ENCODE peak calls at places on chromosomes 6 and 20, in eight cellular contexts. B, S, D, G, L, Y, K and P are unnamed samples.

GRCh38 chr6:130781557-130781956 is 45.6 kb upstream of the SMLR1 start:
- DNase-seq in B (no peak), S (no peak), D (no peak), G (no peak), L (no peak), Y (no peak), K (no peak), P (no peak)

GRCh38 chr20:48131581-48131980 is 346.3 kb upstream of the SULF2 start:
- DNase-seq in B (no peak), S (peak; percentile 70), D (no peak), G (no peak), L (no peak), Y (no peak), K (no peak), P (no peak)

GRCh38 chr20:44143896-44144295 is 43.1 kb downstream of the JPH2 start:
- DNase-seq in B (no peak), S (no peak), D (no peak), G (no peak), L (no peak), Y (no peak), K (no peak), P (no peak)

GRCh38 chr20:36435799-36436541 is 105.3 kb upstream of the MYL9 start:
- DNase-seq in B (peak; percentile 37), S (peak; percentile 71), D (peak; percentile 22), G (peak; percentile 89), L (peak; percentile 32), Y (no peak), K (peak; percentile 70), P (no peak)

GRCh38 chr6:158625881-158626305 is 18.6 kb downstream of the DYNLT1 start:
- DNase-seq in B (no peak), S (peak; percentile 39), D (no peak), G (no peak), L (no peak), Y (no peak), K (no peak), P (no peak)

GRCh38 chr6:89828988-89829590 is 591 bp upstream of the CASP8AP2 start:
- DNase-seq in B (no peak), S (no peak), D (no peak), G (no peak), L (no peak), Y (no peak), K (no peak), P (no peak)

GRCh38 chr20:24587384-24588046 is 118.1 kb downstream of the SYNDIG1 start:
- DNase-seq in B (no peak), S (no peak), D (no peak), G (no peak), L (no peak), Y (no peak), K (peak; percentile 90), P (no peak)

GRCh38 chr6:3231213-3232016 is 4.0 kb upstream of the TUBB2B start:
- DNase-seq in B (peak; percentile 46), S (peak; percentile 74), D (no peak), G (no peak), L (peak; percentile 67), Y (no peak), K (peak; percentile 91), P (peak; percentile 21)

GRCh38 chr6:78578430-78578829 is 288.9 kb upstream of the IRAK1BP1 start:
- DNase-seq in B (no peak), S (no peak), D (no peak), G (no peak), L (no peak), Y (no peak), K (no peak), P (no peak)

GRCh38 chr6:169529931-169530761 is 171.7 kb downstream of the WDR27 start:
- DNase-seq in B (no peak), S (peak; percentile 71), D (no peak), G (peak; percentile 24), L (no peak), Y (no peak), K (no peak), P (peak; percentile 85)

GRCh38 chr6:116447496-116448011 is 13.6 kb upstream of the CALHM6 start:
- DNase-seq in B (no peak), S (no peak), D (no peak), G (no peak), L (peak; percentile 94), Y (no peak), K (no peak), P (peak; percentile 98)

GRCh38 chr6:68895929-68896328 is 260.8 kb downstream of the ADGRB3 start:
- DNase-seq in B (no peak), S (no peak), D (no peak), G (no peak), L (no peak), Y (no peak), K (no peak), P (no peak)

GRCh38 chr20:31712564-31713311 is 9.9 kb downstream of the BCL2L1 start:
- DNase-seq in B (peak; percentile 85), S (peak; percentile 65), D (peak; percentile 87), G (no peak), L (peak; percentile 63), Y (no peak), K (no peak), P (no peak)

GRCh38 chr20:61876931-61877330 is 188.8 kb downstream of the TAF4 start:
- DNase-seq in B (no peak), S (no peak), D (no peak), G (no peak), L (no peak), Y (no peak), K (no peak), P (no peak)

GRCh38 chr6:75602164-75602896 is 650 bp downstream of the SENP6 start:
- DNase-seq in B (no peak), S (no peak), D (no peak), G (peak; percentile 63), L (peak; percentile 29), Y (no peak), K (peak; percentile 50), P (no peak)

DNA sequence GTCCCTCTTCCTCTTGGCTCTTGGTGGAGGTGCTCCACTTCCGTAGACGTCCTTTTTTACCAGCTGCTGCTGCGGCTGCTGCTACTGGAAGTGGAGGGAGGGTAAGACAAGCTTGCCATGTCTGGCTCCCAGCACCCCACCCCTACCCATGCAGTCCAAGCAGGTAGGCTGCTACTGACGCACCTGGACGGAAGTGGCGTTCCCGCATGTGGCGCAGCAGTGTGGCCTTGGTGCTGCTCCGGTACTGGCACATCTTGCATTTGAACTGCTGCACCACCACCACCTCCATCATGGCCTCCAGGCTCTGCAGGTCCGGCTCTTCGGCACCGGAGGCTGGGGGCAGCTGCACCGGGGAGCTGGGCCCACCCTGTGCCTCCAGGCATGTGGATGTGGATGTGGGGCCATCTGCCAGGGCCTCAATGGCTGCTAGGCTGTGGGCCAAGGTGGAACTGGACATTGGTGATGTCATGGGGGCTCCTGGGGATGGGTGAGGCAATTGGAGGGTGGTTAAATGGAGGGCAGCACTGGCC is 4.4 kb downstream of the ZNF335 start:
- DNase-seq in B (no peak), S (no peak), D (no peak), G (no peak), L (no peak), Y (no peak), K (no peak), P (no peak)
- H3K36me3 ChIP-seq in B (peaks cover 68% of the 10 kb centered on the region), S (no peaks in the 10 kb centered on the region), D (peaks cover 65% of the 10 kb centered on the region), G (peaks cover 28% of the 10 kb centered on the region), L (peaks cover 45% of the 10 kb centered on the region), Y (peaks cover 8% of the 10 kb centered on the region), K (peaks cover 54% of the 10 kb centered on the region), P (peaks cover 35% of the 10 kb centered on the region)

GRCh38 chr6:112117554-112117953 is 30.2 kb downstream of the FAM229B start:
- DNase-seq in B (no peak), S (no peak), D (no peak), G (no peak), L (peak; percentile 4), Y (no peak), K (no peak), P (no peak)

GRCh38 chr6:112113918-112114317 is 26.5 kb downstream of the FAM229B start:
- DNase-seq in B (no peak), S (no peak), D (no peak), G (no peak), L (no peak), Y (no peak), K (no peak), P (no peak)

GRCh38 chr6:112114577-112115223 is 27.3 kb downstream of the FAM229B start:
- DNase-seq in B (no peak), S (no peak), D (no peak), G (no peak), L (no peak), Y (no peak), K (no peak), P (no peak)

GRCh38 chr6:112116215-112116614 is 28.8 kb downstream of the FAM229B start:
- DNase-seq in B (no peak), S (no peak), D (no peak), G (no peak), L (no peak), Y (no peak), K (no peak), P (no peak)

DNA sequence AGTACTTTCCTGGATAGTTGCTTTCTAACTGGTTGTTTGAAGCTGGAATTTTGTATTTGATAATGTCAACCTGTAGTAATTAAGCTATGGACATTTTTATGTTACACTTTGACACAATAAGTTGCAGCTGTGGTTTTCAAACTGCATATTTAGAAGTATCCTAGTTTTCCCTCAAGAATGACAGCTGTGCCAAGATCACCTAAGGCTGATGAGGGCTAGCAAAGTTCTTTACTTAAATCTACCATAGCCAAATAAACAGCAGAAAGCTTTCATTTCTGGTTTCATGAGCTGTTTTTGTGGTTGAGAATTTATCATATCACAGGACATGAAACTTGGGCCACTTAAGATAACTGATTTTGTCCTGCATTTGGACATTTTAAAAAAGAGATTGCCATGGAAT is 30.6 kb downstream of the FAM229B start:
- DNase-seq in B (no peak), S (no peak), D (no peak), G (no peak), L (no peak), Y (no peak), K (no peak), P (no peak)
- H3K27me3 ChIP-seq in B (no peaks in the 10 kb centered on the region), S (no peaks in the 10 kb centered on the region), D (no peaks in the 10 kb centered on the region), G (no peaks in the 10 kb centered on the region), L (no peaks in the 10 kb centered on the region), Y (no peaks in the 10 kb centered on the region), K (no peaks in the 10 kb centered on the region), P (no peaks in the 10 kb centered on the region)

GRCh38 chr6:30717129-30717844 is at the start of gene MDC1:
- DNase-seq in B (peak; percentile 98), S (peak; percentile 100), D (peak; percentile 100), G (peak; percentile 100), L (peak; percentile 100), Y (peak; percentile 99), K (peak; percentile 99), P (peak; percentile 99)
- TF ChIP-seq CTCF in B (peak; percentile 63), S (peak; percentile 47), D (peak; percentile 65), G (peak; percentile 47), L (peak; percentile 47), Y (peak; percentile 29), K (peak; percentile 40), P (peak; percentile 40)

GRCh38 chr6:53263915-53264314 is 84.8 kb downstream of the ELOVL5 start:
- DNase-seq in B (no peak), S (no peak), D (no peak), G (no peak), L (peak; percentile 28), Y (no peak), K (no peak), P (no peak)
- H3K36me3 ChIP-seq in B (peaks cover 86% of the 10 kb centered on the region), S (no peaks in the 10 kb centered on the region), D (peaks cover 41% of the 10 kb centered on the region), G (peaks cover 21% of the 10 kb centered on the region), L (peaks cover 17% of the 10 kb centered on the region), Y (peaks cover 24% of the 10 kb centered on the region), K (peaks cover 54% of the 10 kb centered on the region), P (peaks cover 3% of the 10 kb centered on the region)

GRCh38 chr20:20375862-20376261 is 8.0 kb downstream of the INSM1 start:
- DNase-seq in B (no peak), S (no peak), D (no peak), G (no peak), L (no peak), Y (no peak), K (no peak), P (no peak)
- H3K27me3 ChIP-seq in B (peaks cover 50% of the 10 kb centered on the region), S (peaks cover 8% of the 10 kb centered on the region), D (no peaks in the 10 kb centered on the region), G (peaks cover 4% of the 10 kb centered on the region), L (peaks cover 31% of the 10 kb centered on the region), Y (peaks cover 4% of the 10 kb centered on the region), K (peaks cover 17% of the 10 kb centered on the region), P (peaks cover 11% of the 10 kb centered on the region)